ENCODE peak calls at places on chromosomes 12 and 14, in nine cellular contexts. N, E, T, Z, H, Y, S, R and K are unnamed samples.

GRCh38 chr12:19978193-19978592 is 390.1 kb upstream of the PDE3A start:
- DNase-seq in N (no peak), E (peak; percentile 100), T (no peak), Z (no peak), H (peak; percentile 97), Y (no peak), S (peak; percentile 95), R (peak; percentile 99), K (peak; percentile 89)

GRCh38 chr14:101065246-101065645 is 161.7 kb upstream of the RTL1 start:
- DNase-seq in N (no peak), E (no peak), T (no peak), Z (no peak), H (no peak), Y (no peak), S (no peak), R (no peak), K (no peak)

GRCh38 chr12:5480953-5481300 is 49.0 kb downstream of the NTF3 start:
- DNase-seq in N (no peak), E (no peak), T (no peak), Z (no peak), H (no peak), Y (no peak), S (no peak), R (no peak), K (no peak)

GRCh38 chr14:101760138-101761011 is 1.1 kb upstream of the PPP2R5C start:
- DNase-seq in N (peak; percentile 92), E (peak; percentile 95), T (peak; percentile 98), Z (peak; percentile 99), H (peak; percentile 90), Y (peak; percentile 99), S (peak; percentile 99), R (peak; percentile 100), K (peak; percentile 94)

GRCh38 chr12:109697877-109698468 is 15.7 kb upstream of the FAM222A start:
- DNase-seq in N (peak; percentile 67), E (no peak), T (no peak), Z (no peak), H (no peak), Y (no peak), S (no peak), R (no peak), K (no peak)

GRCh38 chr14:97266653-97267052 is 469.5 kb downstream of the VRK1 start:
- DNase-seq in N (no peak), E (peak; percentile 8), T (no peak), Z (no peak), H (no peak), Y (no peak), S (no peak), R (peak; percentile 1), K (peak; percentile 67)

GRCh38 chr12:119627019-119627643 is 33.6 kb downstream of the TMEM233 start:
- DNase-seq in N (no peak), E (no peak), T (no peak), Z (no peak), H (no peak), Y (no peak), S (no peak), R (no peak), K (no peak)

GRCh38 chr14:50067723-50068495 is 48.5 kb downstream of the VCPKMT start:
- DNase-seq in N (no peak), E (peak; percentile 63), T (peak; percentile 31), Z (no peak), H (no peak), Y (no peak), S (peak; percentile 47), R (peak; percentile 83), K (peak; percentile 55)

GRCh38 chr12:132453361-132454133 is 36.4 kb upstream of the FBRSL1 start:
- DNase-seq in N (no peak), E (no peak), T (no peak), Z (peak; percentile 65), H (no peak), Y (no peak), S (peak; percentile 54), R (no peak), K (no peak)

GRCh38 chr14:32476532-32476931 is 147.4 kb downstream of the AKAP6 start:
- DNase-seq in N (no peak), E (no peak), T (no peak), Z (no peak), H (no peak), Y (no peak), S (no peak), R (no peak), K (no peak)

GRCh38 chr14:45253070-45253753 is at the start of gene MIS18BP1:
- DNase-seq in N (peak; percentile 91), E (peak; percentile 87), T (peak; percentile 94), Z (peak; percentile 95), H (peak; percentile 88), Y (peak; percentile 97), S (peak; percentile 97), R (peak; percentile 97), K (peak; percentile 88)

GRCh38 chr14:45254771-45255170 is 1.8 kb upstream of the MIS18BP1 start:
- DNase-seq in N (no peak), E (no peak), T (no peak), Z (no peak), H (no peak), Y (no peak), S (no peak), R (no peak), K (no peak)

GRCh38 chr14:45253754-45254300 is 825 bp upstream of the MIS18BP1 start:
- DNase-seq in N (no peak), E (no peak), T (no peak), Z (no peak), H (no peak), Y (peak; percentile 11), S (no peak), R (peak; percentile 60), K (no peak)

GRCh38 chr14:45251912-45252311 is 1.1 kb downstream of the MIS18BP1 start:
- DNase-seq in N (peak; percentile 24), E (no peak), T (no peak), Z (no peak), H (no peak), Y (no peak), S (peak; percentile 29), R (peak; percentile 44), K (no peak)

GRCh38 chr14:45252356-45253069 is 489 bp downstream of the MIS18BP1 start:
- DNase-seq in N (peak; percentile 39), E (no peak), T (no peak), Z (no peak), H (no peak), Y (no peak), S (no peak), R (no peak), K (no peak)
- H3K4me3 ChIP-seq in N (peak overlapping the region; percentile 81), E (peak overlapping the region; percentile 88), T (peak overlapping the region; percentile 66), Z (peak overlapping the region; percentile 65), H (peak overlapping the region; percentile 74), Y (peak overlapping the region; percentile 82), S (peak overlapping the region; percentile 79), R (peak overlapping the region; percentile 67), K (peak overlapping the region; percentile 84)

GRCh38 chr14:104086661-104087461 is 1.4 kb downstream of the ASPG start:
- DNase-seq in N (no peak), E (no peak), T (no peak), Z (peak; percentile 56), H (no peak), Y (peak; percentile 27), S (no peak), R (no peak), K (no peak)

GRCh38 chr14:104084251-104085002 is 1.1 kb upstream of the ASPG start:
- DNase-seq in N (no peak), E (no peak), T (peak; percentile 19), Z (no peak), H (no peak), Y (no peak), S (no peak), R (peak; percentile 22), K (no peak)

GRCh38 chr14:104086210-104086660 is 735 bp downstream of the ASPG start:
- DNase-seq in N (no peak), E (no peak), T (no peak), Z (peak; percentile 72), H (no peak), Y (no peak), S (no peak), R (no peak), K (no peak)

GRCh38 chr14:104085889-104086201 is 345 bp downstream of the ASPG start:
- DNase-seq in N (no peak), E (no peak), T (no peak), Z (no peak), H (no peak), Y (no peak), S (no peak), R (no peak), K (no peak)

DNA sequence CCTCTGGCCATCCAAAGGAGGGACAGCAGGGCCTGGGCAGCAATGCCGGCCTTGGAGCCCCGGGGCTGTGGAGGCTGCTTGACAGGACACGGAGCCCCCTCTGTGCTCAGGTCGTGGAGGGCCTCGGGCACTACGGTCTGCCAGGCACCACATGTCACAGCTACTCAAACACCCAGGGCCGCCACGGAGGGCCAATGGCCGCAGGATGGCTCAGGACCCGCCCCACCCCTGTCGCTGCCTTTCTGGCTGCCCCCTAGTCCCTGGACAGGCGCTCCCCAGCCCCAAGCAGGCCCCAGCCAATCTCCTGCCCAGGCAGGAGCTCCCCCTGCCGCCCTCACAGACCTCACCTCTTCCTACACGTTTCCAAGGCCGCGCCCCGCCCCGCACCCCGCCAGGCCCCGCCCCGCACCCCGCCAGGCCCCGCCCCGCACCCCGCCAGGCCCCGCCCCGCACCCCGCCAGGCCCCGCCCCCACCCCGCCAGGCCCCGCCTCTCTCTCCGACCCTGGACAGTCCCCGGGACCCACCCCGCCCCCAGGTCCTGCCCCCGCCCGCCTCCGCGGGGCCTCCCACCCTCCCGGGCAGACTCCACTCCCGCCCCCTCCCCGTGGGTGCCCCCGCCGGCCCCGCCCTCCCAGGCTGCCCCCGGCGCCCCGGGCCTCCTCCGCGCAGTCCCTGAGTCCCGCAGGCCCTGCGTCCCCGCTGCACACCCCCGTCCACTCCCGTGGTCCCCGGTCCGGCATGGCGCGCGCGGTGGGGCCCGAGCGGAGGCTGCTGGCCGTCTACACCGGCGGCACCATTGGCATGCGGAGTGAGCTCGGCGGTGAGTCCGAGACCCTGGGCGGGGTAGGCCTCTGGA is at the start of gene ASPG:
- DNase-seq in N (peak; percentile 11), E (no peak), T (no peak), Z (peak; percentile 80), H (no peak), Y (no peak), S (no peak), R (no peak), K (no peak)
- H3K4me3 ChIP-seq in N (no peak within 1 kb of the TSS), E (no peak within 1 kb of the TSS), T (no peak within 1 kb of the TSS), Z (no peak within 1 kb of the TSS), H (no peak within 1 kb of the TSS), Y (peak within 1 kb of the TSS; percentile 47), S (no peak within 1 kb of the TSS), R (no peak within 1 kb of the TSS), K (no peak within 1 kb of the TSS)

DNA sequence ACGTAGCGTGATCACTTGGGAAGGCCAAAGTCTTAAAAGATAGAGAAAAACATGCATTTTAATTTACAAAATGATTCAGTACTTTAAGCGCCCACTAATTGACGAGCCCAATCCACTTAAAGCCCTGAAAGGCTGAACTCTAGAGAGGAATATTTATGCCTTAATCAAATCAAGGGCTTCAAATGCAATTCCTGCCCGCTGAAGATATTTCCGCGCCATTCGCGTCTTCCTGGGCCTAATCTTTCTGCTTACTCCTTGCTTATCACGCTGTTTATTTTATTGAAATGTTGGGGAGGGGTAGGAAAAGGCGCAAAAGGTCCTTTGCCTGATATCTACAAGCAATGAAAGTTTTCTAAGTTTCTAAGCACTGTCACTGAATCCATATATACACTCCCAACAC is 4.0 kb downstream of the TBX3 start:
- DNase-seq in N (no peak), E (no peak), T (no peak), Z (no peak), H (no peak), Y (no peak), S (no peak), R (no peak), K (no peak)
- H3K4me3 ChIP-seq in N (no peak overlapping the region), E (peak overlapping the region; percentile 89), T (no peak overlapping the region), Z (no peak overlapping the region), H (peak overlapping the region; percentile 73), Y (peak overlapping the region; percentile 86), S (peak overlapping the region; percentile 90), R (peak overlapping the region; percentile 86), K (peak overlapping the region; percentile 90)

GRCh38 chr12:27554421-27555186 is 30.6 kb downstream of the PPFIBP1 start:
- DNase-seq in N (no peak), E (peak; percentile 83), T (no peak), Z (no peak), H (no peak), Y (peak; percentile 73), S (peak; percentile 81), R (peak; percentile 52), K (peak; percentile 29)
- H3K4me3 ChIP-seq in N (no peak overlapping the region), E (peak overlapping the region; percentile 20), T (no peak overlapping the region), Z (no peak overlapping the region), H (no peak overlapping the region), Y (peak overlapping the region; percentile 13), S (peak overlapping the region; percentile 49), R (no peak overlapping the region), K (peak overlapping the region; percentile 2)